ENCODE peak calls at places on chromosomes 5 and 9, in seven cellular contexts. P is heart left ventricle, F is brain microvascular endothelial cell, R is gastrocnemius medialis, X is right lobe of liver, H is progenitor cell of endocrine pancreas, J is uterus. N is an unnamed sample.

GRCh38 chr9:93185261-93186150 is 1.6 kb downstream of the WNK2 start:
- DNase-seq in P (no peak), F (no peak), R (no peak), X (no peak), H (no peak), J (no peak), N (no peak)

GRCh38 chr5:151408633-151409243 is 38.7 kb upstream of the SLC36A1 start:
- DNase-seq in P (no peak), F (no peak), R (no peak), X (no peak), H (no peak), J (no peak), N (no peak)

GRCh38 chr5:135242021-135242480 is 157.0 kb downstream of the MACROH2A1 start:
- DNase-seq in P (no peak), F (no peak), R (no peak), X (no peak), H (no peak), J (peak; percentile 7), N (no peak)

GRCh38 chr5:36035696-36036095 is 31.0 kb downstream of the UGT3A2 start:
- DNase-seq in P (no peak), F (no peak), R (no peak), X (no peak), H (no peak), J (no peak), N (no peak)

GRCh38 chr9:117936185-117936758 is 232.1 kb downstream of the TLR4 start:
- DNase-seq in P (no peak), F (no peak), R (no peak), X (no peak), H (no peak), J (no peak), N (no peak)

GRCh38 chr5:136236479-136237083 is 43.6 kb upstream of the SMIM32 start:
- DNase-seq in P (no peak), F (no peak), R (no peak), X (no peak), H (no peak), J (no peak), N (no peak)

GRCh38 chr9:124877383-124877782 is 15.5 kb downstream of the ARPC5L start:
- DNase-seq in P (no peak), F (no peak), R (no peak), X (no peak), H (no peak), J (no peak), N (no peak)

GRCh38 chr9:113463418-113464285 is at the start of gene RGS3:
- DNase-seq in P (peak; percentile 73), F (no peak), R (peak; percentile 60), X (peak; percentile 75), H (peak; percentile 71), J (no peak), N (peak; percentile 46)

GRCh38 chr5:143061161-143061945 is 291.2 kb downstream of the ARHGAP26 start:
- DNase-seq in P (no peak), F (no peak), R (no peak), X (no peak), H (no peak), J (no peak), N (no peak)

GRCh38 chr5:7827602-7828001 is 23.3 kb downstream of the CFAP90 start:
- DNase-seq in P (no peak), F (no peak), R (no peak), X (no peak), H (no peak), J (peak; percentile 37), N (no peak)

GRCh38 chr9:122797316-122798033 is 2.4 kb upstream of the OR1K1 start:
- DNase-seq in P (no peak), F (no peak), R (no peak), X (no peak), H (no peak), J (no peak), N (no peak)

GRCh38 chr5:2149196-2149541 is 266.4 kb upstream of the IRX4 start:
- DNase-seq in P (no peak), F (no peak), R (no peak), X (no peak), H (no peak), J (no peak), N (peak; percentile 71)

GRCh38 chr9:127977877-127978647 is 2.7 kb downstream of the EEIG1 start:
- DNase-seq in P (peak; percentile 63), F (peak; percentile 76), R (no peak), X (no peak), H (no peak), J (peak; percentile 79), N (no peak)

GRCh38 chr9:19155106-19155999 is 28.1 kb upstream of the PLIN2 start:
- DNase-seq in P (no peak), F (no peak), R (no peak), X (no peak), H (no peak), J (no peak), N (no peak)

GRCh38 chr5:91955610-91956009 is 572.5 kb upstream of the ARRDC3 start:
- DNase-seq in P (peak; percentile 50), F (no peak), R (no peak), X (peak; percentile 24), H (no peak), J (no peak), N (peak; percentile 23)

GRCh38 chr5:177357459-177358332 is at the start of gene RGS14:
- DNase-seq in P (no peak), F (peak; percentile 36), R (no peak), X (peak; percentile 66), H (no peak), J (no peak), N (no peak)

GRCh38 chr5:178304761-178305645 is 72.4 kb upstream of the PHYKPL start:
- DNase-seq in P (no peak), F (no peak), R (no peak), X (no peak), H (no peak), J (no peak), N (no peak)

GRCh38 chr9:128715436-128715750 is 8.5 kb downstream of the ZDHHC12 start:
- DNase-seq in P (no peak), F (no peak), R (no peak), X (peak; percentile 7), H (no peak), J (no peak), N (no peak)

GRCh38 chr9:36870960-36871359 is 163.1 kb downstream of the PAX5 start:
- DNase-seq in P (no peak), F (no peak), R (no peak), X (peak; percentile 35), H (no peak), J (no peak), N (no peak)

GRCh38 chr5:122805481-122805880 is 30.6 kb downstream of the SNX2 start:
- DNase-seq in P (no peak), F (peak; percentile 7), R (no peak), X (no peak), H (no peak), J (no peak), N (no peak)

GRCh38 chr5:84494453-84494852 is 109.8 kb upstream of the EDIL3 start:
- DNase-seq in P (no peak), F (peak; percentile 89), R (no peak), X (no peak), H (no peak), J (no peak), N (no peak)

GRCh38 chr5:78560000-78560399 is 88.6 kb downstream of the LHFPL2 start:
- DNase-seq in P (no peak), F (no peak), R (no peak), X (no peak), H (no peak), J (no peak), N (no peak)

GRCh38 chr5:5522336-5522735 is 99.9 kb downstream of the ICE1 start:
- DNase-seq in P (no peak), F (no peak), R (no peak), X (no peak), H (no peak), J (no peak), N (no peak)

GRCh38 chr9:33139421-33140228 is 27.5 kb downstream of the B4GALT1 start:
- DNase-seq in P (peak; percentile 83), F (peak; percentile 86), R (peak; percentile 68), X (peak; percentile 90), H (no peak), J (peak; percentile 76), N (no peak)

GRCh38 chr5:142013734-142014495 is 1.1 kb upstream of the GNPDA1 start:
- DNase-seq in P (peak; percentile 52), F (no peak), R (peak; percentile 43), X (peak; percentile 83), H (no peak), J (peak; percentile 50), N (no peak)
- TF ChIP-seq CTCF in P (no peak), F (no peak), R (no peak), X (no peak), H (no peak), J (no peak), N (no peak)

GRCh38 chr9:17075758-17076485 is 58.9 kb upstream of the CNTLN start:
- DNase-seq in P (no peak), F (no peak), R (no peak), X (no peak), H (no peak), J (no peak), N (no peak)
- TF ChIP-seq CTCF in P (no peak), F (peak; percentile 12), R (no peak), X (no peak), H (no peak), J (no peak), N (no peak)

GRCh38 chr5:150129813-150130492 is 25.7 kb downstream of the PDGFRB start:
- DNase-seq in P (peak; percentile 79), F (peak; percentile 67), R (peak; percentile 44), X (peak; percentile 76), H (peak; percentile 71), J (peak; percentile 85), N (peak; percentile 84)
- TF ChIP-seq CTCF in P (peak; percentile 92), F (peak; percentile 98), R (peak; percentile 93), X (peak; percentile 99), H (peak; percentile 91), J (peak; percentile 95), N (peak; percentile 89)

GRCh38 chr5:86679529-86679928 is 61.8 kb downstream of the COX7C start:
- DNase-seq in P (peak; percentile 34), F (peak; percentile 85), R (no peak), X (no peak), H (no peak), J (no peak), N (no peak)

GRCh38 chr5:86684222-86684621 is 66.5 kb downstream of the COX7C start:
- DNase-seq in P (no peak), F (peak; percentile 35), R (no peak), X (no peak), H (no peak), J (no peak), N (no peak)

GRCh38 chr5:86675311-86675710 is 57.6 kb downstream of the COX7C start:
- DNase-seq in P (no peak), F (no peak), R (no peak), X (no peak), H (no peak), J (no peak), N (no peak)

GRCh38 chr5:86679949-86680348 is 62.2 kb downstream of the COX7C start:
- DNase-seq in P (no peak), F (no peak), R (no peak), X (no peak), H (no peak), J (no peak), N (no peak)
- TF ChIP-seq CTCF in P (no peak), F (no peak), R (no peak), X (no peak), H (no peak), J (no peak), N (no peak)

GRCh38 chr5:117679046-117679445 is 1104.4 kb upstream of the SEMA6A start:
- DNase-seq in P (no peak), F (no peak), R (no peak), X (no peak), H (no peak), J (no peak), N (no peak)
- TF ChIP-seq CTCF in P (no peak), F (no peak), R (no peak), X (no peak), H (no peak), J (no peak), N (no peak)